ENCODE peak calls at places on chromosomes 5 and 9, in eight cellular contexts. One of them, this sample, is unnamed.

GRCh38 chr9:72661401-72662135 is 140.2 kb downstream of the TMC1 start:
- DNase-seq in suprapubic skin: no peak
- DNase-seq in stomach: no peak
- DNase-seq in HCT116: no peak
- DNase-seq in spleen: no peak
- DNase-seq in breast epithelium: no peak
- DNase-seq in GM23338: no peak
- DNase-seq in transverse colon: no peak
- DNase-seq in this sample: no peak

GRCh38 chr9:114495992-114496391 is 9.3 kb downstream of the WHRN start:
- DNase-seq in HCT116: no peak
- DNase-seq in stomach: no peak
- DNase-seq in breast epithelium: no peak
- DNase-seq in spleen: no peak
- DNase-seq in transverse colon: no peak
- DNase-seq in suprapubic skin: no peak
- DNase-seq in GM23338: no peak
- DNase-seq in this sample: no peak

GRCh38 chr5:154860765-154861164 is 2.3 kb downstream of the CNOT8 start:
- DNase-seq in breast epithelium: no peak
- DNase-seq in HCT116: no peak
- DNase-seq in spleen: no peak
- DNase-seq in GM23338: no peak
- DNase-seq in suprapubic skin: no peak
- DNase-seq in stomach: no peak
- DNase-seq in transverse colon: no peak
- DNase-seq in this sample: no peak

GRCh38 chr9:36258989-36259315 is 704 bp upstream of the GNE start:
- DNase-seq in HCT116: no peak
- DNase-seq in GM23338: no peak
- DNase-seq in suprapubic skin: no peak
- DNase-seq in transverse colon: no peak
- DNase-seq in breast epithelium: no peak
- DNase-seq in stomach: no peak
- DNase-seq in spleen: no peak
- DNase-seq in this sample: peak; percentile 67

GRCh38 chr9:87957839-87958238 is 16.5 kb downstream of the CDK20 start:
- DNase-seq in stomach: no peak
- DNase-seq in spleen: no peak
- DNase-seq in HCT116: no peak
- DNase-seq in suprapubic skin: no peak
- DNase-seq in transverse colon: no peak
- DNase-seq in breast epithelium: no peak
- DNase-seq in GM23338: no peak
- DNase-seq in this sample: no peak

GRCh38 chr5:135578685-135579341 is at the start of gene CXCL14:
- DNase-seq in spleen: peak; percentile 69
- DNase-seq in suprapubic skin: peak; percentile 90
- DNase-seq in transverse colon: peak; percentile 34
- DNase-seq in stomach: no peak
- DNase-seq in GM23338: peak; percentile 84
- DNase-seq in HCT116: no peak
- DNase-seq in breast epithelium: no peak
- DNase-seq in this sample: no peak

GRCh38 chr9:99050292-99050911 is 54.5 kb upstream of the TGFBR1 start:
- DNase-seq in breast epithelium: no peak
- DNase-seq in stomach: no peak
- DNase-seq in transverse colon: no peak
- DNase-seq in suprapubic skin: no peak
- DNase-seq in HCT116: no peak
- DNase-seq in spleen: no peak
- DNase-seq in GM23338: no peak
- DNase-seq in this sample: no peak

GRCh38 chr5:53578854-53579253 is 18.4 kb downstream of the NDUFS4 start:
- DNase-seq in transverse colon: no peak
- DNase-seq in breast epithelium: no peak
- DNase-seq in spleen: no peak
- DNase-seq in stomach: no peak
- DNase-seq in suprapubic skin: no peak
- DNase-seq in GM23338: no peak
- DNase-seq in HCT116: no peak
- DNase-seq in this sample: no peak

GRCh38 chr9:26292943-26293342 is 599.7 kb downstream of the CAAP1 start:
- DNase-seq in HCT116: no peak
- DNase-seq in breast epithelium: no peak
- DNase-seq in transverse colon: no peak
- DNase-seq in spleen: no peak
- DNase-seq in GM23338: no peak
- DNase-seq in stomach: no peak
- DNase-seq in suprapubic skin: no peak
- DNase-seq in this sample: no peak

GRCh38 chr5:95178046-95178651 is 106.7 kb downstream of the MCTP1 start:
- DNase-seq in breast epithelium: no peak
- DNase-seq in transverse colon: no peak
- DNase-seq in suprapubic skin: no peak
- DNase-seq in spleen: no peak
- DNase-seq in GM23338: peak; percentile 90
- DNase-seq in stomach: no peak
- DNase-seq in HCT116: peak; percentile 29
- DNase-seq in this sample: no peak
- H3K4me1 ChIP-seq in breast epithelium: no peaks in the 10 kb centered on the region
- H3K4me1 ChIP-seq in transverse colon: no peaks in the 10 kb centered on the region
- H3K4me1 ChIP-seq in suprapubic skin: no peaks in the 10 kb centered on the region
- H3K4me1 ChIP-seq in spleen: no peaks in the 10 kb centered on the region
- H3K4me1 ChIP-seq in GM23338: peaks cover 65% of the 10 kb centered on the region
- H3K4me1 ChIP-seq in stomach: no peaks in the 10 kb centered on the region
- H3K4me1 ChIP-seq in HCT116: peaks cover 13% of the 10 kb centered on the region
- H3K4me1 ChIP-seq in this sample: no peaks in the 10 kb centered on the region

GRCh38 chr5:115625579-115626443 is at the start of gene TMED7:
- DNase-seq in stomach: peak; percentile 100
- DNase-seq in spleen: peak; percentile 100
- DNase-seq in transverse colon: peak; percentile 100
- DNase-seq in HCT116: peak; percentile 96
- DNase-seq in suprapubic skin: peak; percentile 100
- DNase-seq in GM23338: peak; percentile 94
- DNase-seq in breast epithelium: peak; percentile 99
- DNase-seq in this sample: peak; percentile 100
- TF ChIP-seq POLR2AphosphoS5 in stomach: peak; percentile 88
- TF ChIP-seq POLR2AphosphoS5 in spleen: peak; percentile 97
- TF ChIP-seq POLR2AphosphoS5 in transverse colon: peak; percentile 92
- TF ChIP-seq POLR2AphosphoS5 in HCT116: peak; percentile 96
- TF ChIP-seq POLR2AphosphoS5 in suprapubic skin: no peak
- TF ChIP-seq POLR2AphosphoS5 in GM23338: peak; percentile 84
- TF ChIP-seq POLR2AphosphoS5 in breast epithelium: peak; percentile 35
- TF ChIP-seq POLR2AphosphoS5 in this sample: peak; percentile 86

GRCh38 chr5:159206368-159206767 is 3.0 kb downstream of the RNF145 start:
- DNase-seq in GM23338: no peak
- DNase-seq in suprapubic skin: no peak
- DNase-seq in HCT116: no peak
- DNase-seq in spleen: no peak
- DNase-seq in stomach: no peak
- DNase-seq in transverse colon: no peak
- DNase-seq in breast epithelium: no peak
- DNase-seq in this sample: no peak
- H3K4me1 ChIP-seq in GM23338: peaks cover 30% of the 10 kb centered on the region
- H3K4me1 ChIP-seq in suprapubic skin: peaks cover 74% of the 10 kb centered on the region
- H3K4me1 ChIP-seq in HCT116: peaks cover 27% of the 10 kb centered on the region
- H3K4me1 ChIP-seq in spleen: peaks cover 64% of the 10 kb centered on the region
- H3K4me1 ChIP-seq in stomach: peaks cover 76% of the 10 kb centered on the region
- H3K4me1 ChIP-seq in transverse colon: peaks cover 56% of the 10 kb centered on the region
- H3K4me1 ChIP-seq in breast epithelium: peaks cover 9% of the 10 kb centered on the region
- H3K4me1 ChIP-seq in this sample: peaks cover 54% of the 10 kb centered on the region

GRCh38 chr5:16536818-16537217 is 71.2 kb upstream of the ZNF622 start:
- DNase-seq in breast epithelium: no peak
- DNase-seq in HCT116: no peak
- DNase-seq in transverse colon: no peak
- DNase-seq in suprapubic skin: no peak
- DNase-seq in GM23338: no peak
- DNase-seq in stomach: no peak
- DNase-seq in spleen: no peak
- DNase-seq in this sample: no peak

GRCh38 chr5:16540421-16540820 is 74.8 kb upstream of the ZNF622 start:
- DNase-seq in GM23338: no peak
- DNase-seq in suprapubic skin: no peak
- DNase-seq in breast epithelium: no peak
- DNase-seq in transverse colon: no peak
- DNase-seq in stomach: no peak
- DNase-seq in spleen: no peak
- DNase-seq in HCT116: no peak
- DNase-seq in this sample: no peak

GRCh38 chr5:16538001-16538400 is 72.4 kb upstream of the ZNF622 start:
- DNase-seq in stomach: no peak
- DNase-seq in breast epithelium: no peak
- DNase-seq in suprapubic skin: no peak
- DNase-seq in HCT116: no peak
- DNase-seq in GM23338: no peak
- DNase-seq in spleen: no peak
- DNase-seq in transverse colon: no peak
- DNase-seq in this sample: no peak

GRCh38 chr5:16536246-16536645 is 70.6 kb upstream of the ZNF622 start:
- DNase-seq in GM23338: no peak
- DNase-seq in transverse colon: no peak
- DNase-seq in HCT116: no peak
- DNase-seq in stomach: no peak
- DNase-seq in spleen: no peak
- DNase-seq in suprapubic skin: no peak
- DNase-seq in breast epithelium: no peak
- DNase-seq in this sample: no peak

DNA sequence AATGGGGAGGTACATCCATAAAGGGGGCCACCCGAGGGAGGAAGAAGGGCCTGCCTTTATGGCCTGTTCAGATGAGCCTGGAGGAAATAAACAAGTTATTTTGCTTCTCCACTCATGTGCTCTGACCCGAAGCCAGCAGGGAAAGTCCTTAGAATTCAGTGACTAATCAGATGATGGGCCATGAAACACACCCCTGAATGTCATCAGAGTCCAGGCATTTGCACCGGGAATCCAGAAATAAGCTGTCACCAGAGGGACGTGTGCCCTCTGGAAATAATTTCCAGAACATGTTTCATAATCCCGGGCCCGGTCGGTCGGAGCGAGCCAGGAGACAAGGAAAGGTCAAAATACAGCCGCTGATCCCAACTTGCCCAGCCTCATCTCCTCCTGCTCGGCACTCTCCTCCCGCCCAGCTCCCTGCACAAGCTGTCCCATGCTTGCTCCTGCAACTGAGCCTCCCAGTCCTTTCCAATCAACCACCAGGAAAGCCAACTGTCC is 73.6 kb upstream of the ZNF622 start:
- DNase-seq in suprapubic skin: peak; percentile 90
- DNase-seq in GM23338: no peak
- DNase-seq in breast epithelium: no peak
- DNase-seq in stomach: peak; percentile 29
- DNase-seq in spleen: no peak
- DNase-seq in transverse colon: peak; percentile 75
- DNase-seq in HCT116: no peak
- DNase-seq in this sample: peak; percentile 89
- TF ChIP-seq POLR2AphosphoS5 in suprapubic skin: no peak
- TF ChIP-seq POLR2AphosphoS5 in GM23338: no peak
- TF ChIP-seq POLR2AphosphoS5 in breast epithelium: peak; percentile 87
- TF ChIP-seq POLR2AphosphoS5 in stomach: peak; percentile 15
- TF ChIP-seq POLR2AphosphoS5 in spleen: no peak
- TF ChIP-seq POLR2AphosphoS5 in transverse colon: no peak
- TF ChIP-seq POLR2AphosphoS5 in HCT116: no peak
- TF ChIP-seq POLR2AphosphoS5 in this sample: peak; percentile 60

GRCh38 chr9:129331366-129331765 is 153.3 kb upstream of the IER5L start:
- DNase-seq in breast epithelium: no peak
- DNase-seq in suprapubic skin: no peak
- DNase-seq in transverse colon: no peak
- DNase-seq in HCT116: no peak
- DNase-seq in stomach: no peak
- DNase-seq in GM23338: no peak
- DNase-seq in spleen: no peak
- DNase-seq in this sample: no peak
- H3K4me1 ChIP-seq in breast epithelium: peaks cover 41% of the 10 kb centered on the region
- H3K4me1 ChIP-seq in suprapubic skin: peaks cover 67% of the 10 kb centered on the region
- H3K4me1 ChIP-seq in transverse colon: peaks cover 25% of the 10 kb centered on the region
- H3K4me1 ChIP-seq in HCT116: peaks cover 53% of the 10 kb centered on the region
- H3K4me1 ChIP-seq in stomach: peaks cover 54% of the 10 kb centered on the region
- H3K4me1 ChIP-seq in GM23338: peaks cover 19% of the 10 kb centered on the region
- H3K4me1 ChIP-seq in spleen: peaks cover 43% of the 10 kb centered on the region
- H3K4me1 ChIP-seq in this sample: peaks cover 39% of the 10 kb centered on the region

GRCh38 chr9:89317282-89317681 is 1.0 kb upstream of the SECISBP2 start:
- DNase-seq in suprapubic skin: no peak
- DNase-seq in HCT116: no peak
- DNase-seq in transverse colon: no peak
- DNase-seq in stomach: no peak
- DNase-seq in GM23338: peak; percentile 7
- DNase-seq in breast epithelium: no peak
- DNase-seq in spleen: no peak
- DNase-seq in this sample: no peak

GRCh38 chr9:89314955-89315354 is 3.3 kb upstream of the SECISBP2 start:
- DNase-seq in stomach: no peak
- DNase-seq in transverse colon: no peak
- DNase-seq in suprapubic skin: no peak
- DNase-seq in spleen: no peak
- DNase-seq in GM23338: no peak
- DNase-seq in breast epithelium: no peak
- DNase-seq in HCT116: no peak
- DNase-seq in this sample: no peak

GRCh38 chr9:89319015-89319905 is 960 bp downstream of the SECISBP2 start:
- DNase-seq in transverse colon: no peak
- DNase-seq in spleen: no peak
- DNase-seq in GM23338: no peak
- DNase-seq in breast epithelium: no peak
- DNase-seq in HCT116: no peak
- DNase-seq in stomach: no peak
- DNase-seq in suprapubic skin: no peak
- DNase-seq in this sample: no peak

GRCh38 chr9:89315482-89315881 is 2.8 kb upstream of the SECISBP2 start:
- DNase-seq in transverse colon: no peak
- DNase-seq in breast epithelium: no peak
- DNase-seq in spleen: no peak
- DNase-seq in GM23338: no peak
- DNase-seq in suprapubic skin: no peak
- DNase-seq in stomach: no peak
- DNase-seq in HCT116: no peak
- DNase-seq in this sample: no peak

GRCh38 chr9:89318123-89319014 is at the start of gene SECISBP2:
- DNase-seq in spleen: peak; percentile 99
- DNase-seq in transverse colon: peak; percentile 96
- DNase-seq in stomach: peak; percentile 96
- DNase-seq in suprapubic skin: peak; percentile 97
- DNase-seq in HCT116: peak; percentile 87
- DNase-seq in GM23338: peak; percentile 97
- DNase-seq in breast epithelium: peak; percentile 95
- DNase-seq in this sample: peak; percentile 98
- TF ChIP-seq POLR2AphosphoS5 in spleen: peak; percentile 100
- TF ChIP-seq POLR2AphosphoS5 in transverse colon: peak; percentile 90
- TF ChIP-seq POLR2AphosphoS5 in stomach: peak; percentile 99
- TF ChIP-seq POLR2AphosphoS5 in suprapubic skin: peak; percentile 82
- TF ChIP-seq POLR2AphosphoS5 in HCT116: peak; percentile 84
- TF ChIP-seq POLR2AphosphoS5 in GM23338: peak; percentile 82
- TF ChIP-seq POLR2AphosphoS5 in breast epithelium: peak; percentile 99
- TF ChIP-seq POLR2AphosphoS5 in this sample: peak; percentile 98

DNA sequence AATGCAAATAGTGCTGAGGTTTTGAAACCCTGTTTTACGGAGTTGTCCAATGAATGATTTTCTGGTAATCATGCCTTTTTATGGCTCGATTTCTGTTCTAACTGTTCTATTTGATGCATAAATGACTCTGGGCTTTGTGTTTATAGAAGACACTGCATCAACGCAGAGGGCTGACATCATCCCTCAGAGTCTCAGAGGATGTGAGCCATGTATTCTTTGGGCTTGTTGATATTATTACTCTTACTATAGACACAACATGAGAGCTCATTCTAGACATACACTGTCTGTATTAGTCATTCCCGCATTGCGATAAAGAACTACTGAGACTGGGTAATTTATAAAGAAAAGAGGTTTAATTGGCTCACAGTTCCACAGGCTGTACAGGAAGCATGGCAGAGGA is 31.6 kb downstream of the CDH6 start:
- DNase-seq in suprapubic skin: no peak
- DNase-seq in spleen: no peak
- DNase-seq in stomach: no peak
- DNase-seq in transverse colon: no peak
- DNase-seq in HCT116: no peak
- DNase-seq in GM23338: no peak
- DNase-seq in breast epithelium: no peak
- DNase-seq in this sample: no peak
- H3K4me1 ChIP-seq in suprapubic skin: no peaks in the 10 kb centered on the region
- H3K4me1 ChIP-seq in spleen: no peaks in the 10 kb centered on the region
- H3K4me1 ChIP-seq in stomach: peaks cover 8% of the 10 kb centered on the region
- H3K4me1 ChIP-seq in transverse colon: no peaks in the 10 kb centered on the region
- H3K4me1 ChIP-seq in HCT116: no peaks in the 10 kb centered on the region
- H3K4me1 ChIP-seq in GM23338: no peaks in the 10 kb centered on the region
- H3K4me1 ChIP-seq in breast epithelium: no peaks in the 10 kb centered on the region
- H3K4me1 ChIP-seq in this sample: no peaks in the 10 kb centered on the region

This sample was measured in sigmoid colon.